ENCODE peak calls at places on chromosomes 1 and 21, in six cellular contexts. W, I, B, J, M and A are unnamed samples.

GRCh38 chr1:65146908-65147423 is 1.0 kb upstream of the AK4 start:
- DNase-seq in W (no peak), I (no peak), B (no peak), J (no peak), M (no peak), A (no peak)

GRCh38 chr1:61568460-61569211 is 156.3 kb downstream of the TM2D1 start:
- DNase-seq in W (no peak), I (no peak), B (no peak), J (no peak), M (no peak), A (peak)

GRCh38 chr1:10965621-10966226 is 46.7 kb upstream of the TARDBP start:
- DNase-seq in W (no peak), I (peak), B (peak), J (no peak), M (no peak), A (no peak)

GRCh38 chr1:244361764-244362473 is 89.8 kb downstream of the ADSS2 start:
- DNase-seq in W (peak), I (no peak), B (no peak), J (peak), M (no peak), A (peak)

GRCh38 chr1:208562021-208562950 is 318.1 kb upstream of the PLXNA2 start:
- DNase-seq in W (no peak), I (no peak), B (no peak), J (no peak), M (no peak), A (no peak)

GRCh38 chr1:214901718-214902117 is 180.8 kb upstream of the KCNK2 start:
- DNase-seq in W (no peak), I (no peak), B (no peak), J (no peak), M (no peak), A (no peak)

GRCh38 chr1:78554840-78555239 is 64.1 kb downstream of the PTGFR start:
- DNase-seq in W (no peak), I (no peak), B (no peak), J (no peak), M (no peak), A (no peak)

GRCh38 chr21:23858878-23859277 is 1748.4 kb downstream of the MRPL39 start:
- DNase-seq in W (no peak), I (no peak), B (peak), J (no peak), M (no peak), A (no peak)

GRCh38 chr1:78157162-78157561 is 111.4 kb downstream of the GIPC2 start:
- DNase-seq in W (no peak), I (no peak), B (no peak), J (no peak), M (no peak), A (no peak)

GRCh38 chr1:74790453-74790852 is 57.5 kb downstream of the TYW3 start:
- DNase-seq in W (no peak), I (no peak), B (no peak), J (no peak), M (no peak), A (no peak)